ENCODE peak calls at places on chromosome 2, in eight cellular contexts. P is NCI-H748 treated with DMSO at 0.1 percent for 48 hours; O is AG04450; E is HepG2; R is stimulated activated CD8-positive, alpha-beta memory T cell treated with anti-CD3 and anti-CD28 coated beads, Interleukin-2, amount 100 ng/mL, for 48 hours; H is iris pigment epithelial cell; Y is activated CD8-positive, alpha-beta memory T cell treated with anti-CD3 and anti-CD28 coated beads, Interleukin-2, amount 50 U/mL, for 4 hours; J is endothelial cell. N is an unnamed sample.

GRCh38 chr2:236612737-236613136 is 43.1 kb downstream of the ACKR3 start:
- DNase-seq in P (no peak), O (no peak), E (no peak), R (no peak), H (no peak), Y (no peak), J (no peak), N (peak)

GRCh38 chr2:98761267-98761781 is 30.4 kb upstream of the MGAT4A start:
- DNase-seq in P (no peak), O (no peak), E (peak), R (peak), H (no peak), Y (peak), J (no peak), N (peak)

GRCh38 chr2:25400576-25401241 is 59.0 kb upstream of the DNMT3A start:
- DNase-seq in P (no peak), O (no peak), E (no peak), R (no peak), H (no peak), Y (no peak), J (no peak), N (no peak)

GRCh38 chr2:64135421-64135820 is 8.8 kb downstream of the PELI1 start:
- DNase-seq in P (no peak), O (no peak), E (no peak), R (no peak), H (no peak), Y (no peak), J (no peak), N (no peak)

GRCh38 chr2:20823917-20824316 is 1.0 kb upstream of the LDAH start:
- DNase-seq in P (no peak), O (no peak), E (no peak), R (no peak), H (no peak), Y (no peak), J (no peak), N (no peak)

GRCh38 chr2:120764434-120764833 is 28.8 kb downstream of the GLI2 start:
- DNase-seq in P (no peak), O (no peak), E (no peak), R (no peak), H (no peak), Y (no peak), J (no peak), N (peak)

GRCh38 chr2:120260736-120261135 is 8.1 kb downstream of the RALB start:
- DNase-seq in P (no peak), O (no peak), E (no peak), R (no peak), H (no peak), Y (no peak), J (no peak), N (no peak)

GRCh38 chr2:237498341-237498740 is 11.3 kb downstream of the MLPH start:
- DNase-seq in P (no peak), O (no peak), E (no peak), R (no peak), H (no peak), Y (no peak), J (no peak), N (peak)

GRCh38 chr2:212361174-212361756 is 177.3 kb downstream of the ERBB4 start:
- DNase-seq in P (peak), O (no peak), E (peak), R (no peak), H (no peak), Y (no peak), J (no peak), N (no peak)

GRCh38 chr2:226652983-226653765 is 146.4 kb downstream of the IRS1 start:
- DNase-seq in P (no peak), O (no peak), E (no peak), R (no peak), H (peak), Y (no peak), J (no peak), N (no peak)

GRCh38 chr2:71884303-71885042 is 263.2 kb downstream of the CYP26B1 start:
- DNase-seq in P (no peak), O (no peak), E (no peak), R (no peak), H (peak), Y (no peak), J (no peak), N (peak)

GRCh38 chr2:72027426-72028161 is 120.1 kb downstream of the CYP26B1 start:
- DNase-seq in P (no peak), O (no peak), E (no peak), R (no peak), H (peak), Y (no peak), J (no peak), N (no peak)

GRCh38 chr2:118371500-118371899 is 283.2 kb downstream of the INSIG2 start:
- DNase-seq in P (no peak), O (peak), E (peak), R (no peak), H (peak), Y (no peak), J (peak), N (peak)

GRCh38 chr2:108956375-108956774 is 32.6 kb downstream of the EDAR start:
- DNase-seq in P (no peak), O (no peak), E (no peak), R (no peak), H (no peak), Y (no peak), J (no peak), N (no peak)

GRCh38 chr2:65320042-65320711 is 92.5 kb downstream of the ACTR2 start:
- DNase-seq in P (no peak), O (peak), E (peak), R (no peak), H (peak), Y (no peak), J (no peak), N (peak)

GRCh38 chr2:156430978-156431358 is 5.2 kb upstream of the GPD2 start:
- DNase-seq in P (no peak), O (no peak), E (no peak), R (no peak), H (peak), Y (no peak), J (no peak), N (no peak)

GRCh38 chr2:77999376-77999775 is 477.2 kb upstream of the LRRTM4 start:
- DNase-seq in P (no peak), O (no peak), E (no peak), R (no peak), H (no peak), Y (no peak), J (no peak), N (no peak)

GRCh38 chr2:9336534-9337354 is 86.6 kb downstream of the ITGB1BP1 start:
- DNase-seq in P (peak), O (peak), E (peak), R (no peak), H (peak), Y (no peak), J (no peak), N (peak)

GRCh38 chr2:168821577-168821976 is 19.1 kb downstream of the NOSTRIN start:
- DNase-seq in P (no peak), O (no peak), E (no peak), R (no peak), H (no peak), Y (no peak), J (no peak), N (no peak)

GRCh38 chr2:199677881-199678280 is 173.1 kb downstream of the FTCDNL1 start:
- DNase-seq in P (no peak), O (no peak), E (peak), R (no peak), H (no peak), Y (no peak), J (no peak), N (no peak)

GRCh38 chr2:216551669-216552068 is 53.0 kb downstream of the RPL37A start:
- DNase-seq in P (no peak), O (no peak), E (no peak), R (no peak), H (peak), Y (no peak), J (no peak), N (no peak)

GRCh38 chr2:150255528-150255927 is 231.9 kb downstream of the RND3 start:
- DNase-seq in P (no peak), O (peak), E (no peak), R (no peak), H (peak), Y (no peak), J (no peak), N (no peak)

GRCh38 chr2:96806468-96807126 is 9.5 kb upstream of the CNNM3 start:
- DNase-seq in P (no peak), O (no peak), E (peak), R (no peak), H (no peak), Y (peak), J (no peak), N (peak)

GRCh38 chr2:229133155-229133772 is 137.8 kb downstream of the PID1 start:
- DNase-seq in P (peak), O (no peak), E (peak), R (no peak), H (peak), Y (no peak), J (peak), N (peak)

GRCh38 chr2:199875400-199875799 is 24.4 kb upstream of the FTCDNL1 start:
- DNase-seq in P (no peak), O (no peak), E (no peak), R (no peak), H (no peak), Y (no peak), J (no peak), N (no peak)

GRCh38 chr2:100747551-100747950 is 72.4 kb upstream of the NPAS2 start:
- DNase-seq in P (no peak), O (no peak), E (no peak), R (no peak), H (peak), Y (no peak), J (no peak), N (no peak)

GRCh38 chr2:1494906-1495305 is 81.6 kb downstream of the TPO start:
- DNase-seq in P (no peak), O (no peak), E (no peak), R (no peak), H (no peak), Y (no peak), J (no peak), N (no peak)

GRCh38 chr2:118593257-118593656 is 254.2 kb downstream of the EN1 start:
- DNase-seq in P (no peak), O (no peak), E (no peak), R (no peak), H (no peak), Y (no peak), J (no peak), N (no peak)

GRCh38 chr2:9675369-9676351 is 44.9 kb upstream of the YWHAQ start:
- DNase-seq in P (no peak), O (peak), E (no peak), R (no peak), H (peak), Y (no peak), J (no peak), N (no peak)

GRCh38 chr2:94872088-94872618 is 923 bp downstream of the TEKT4 start:
- DNase-seq in P (no peak), O (no peak), E (no peak), R (no peak), H (no peak), Y (no peak), J (no peak), N (no peak)

GRCh38 chr2:152611458-152612231 is 105.6 kb downstream of the PRPF40A start:
- DNase-seq in P (no peak), O (peak), E (no peak), R (no peak), H (peak), Y (no peak), J (no peak), N (peak)

GRCh38 chr2:132929786-132930185 is 259.8 kb upstream of the LYPD1 start:
- DNase-seq in P (no peak), O (no peak), E (no peak), R (no peak), H (no peak), Y (no peak), J (no peak), N (no peak)

GRCh38 chr2:97747716-97748115 is 34.3 kb downstream of the ZAP70 start:
- DNase-seq in P (no peak), O (no peak), E (no peak), R (no peak), H (no peak), Y (no peak), J (no peak), N (no peak)